ENCODE peak calls at places on chromosomes 11 and 22, in nine cellular contexts. One of them, this sample, is unnamed.

GRCh38 chr22:26502688-26503561 is 9.3 kb downstream of the TFIP11 start:
- DNase-seq in HT1080: peak
- DNase-seq in NCI-H2029 treated with DMSO at 0.1 percent for 48 hours: peak
- DNase-seq in A172: peak
- DNase-seq in DND-41: peak
- DNase-seq in K562: no peak
- DNase-seq in neural crest cell: peak
- DNase-seq in choroid plexus epithelial cell: peak
- DNase-seq in fibroblast of villous mesenchyme: peak
- DNase-seq in this sample: no peak

GRCh38 chr11:68164437-68164836 is 43.2 kb upstream of the CHKA start:
- DNase-seq in fibroblast of villous mesenchyme: no peak
- DNase-seq in HT1080: peak
- DNase-seq in NCI-H2029 treated with DMSO at 0.1 percent for 48 hours: no peak
- DNase-seq in DND-41: no peak
- DNase-seq in A172: peak
- DNase-seq in K562: no peak
- DNase-seq in choroid plexus epithelial cell: peak
- DNase-seq in neural crest cell: no peak
- DNase-seq in this sample: peak

GRCh38 chr11:58494096-58494495 is 13.8 kb downstream of the OR5B21 start:
- DNase-seq in fibroblast of villous mesenchyme: peak
- DNase-seq in NCI-H2029 treated with DMSO at 0.1 percent for 48 hours: no peak
- DNase-seq in K562: no peak
- DNase-seq in A172: no peak
- DNase-seq in choroid plexus epithelial cell: peak
- DNase-seq in HT1080: no peak
- DNase-seq in neural crest cell: no peak
- DNase-seq in DND-41: no peak
- DNase-seq in this sample: peak

GRCh38 chr11:45174168-45174835 is 27.9 kb downstream of the PRDM11 start:
- DNase-seq in NCI-H2029 treated with DMSO at 0.1 percent for 48 hours: no peak
- DNase-seq in K562: no peak
- DNase-seq in fibroblast of villous mesenchyme: no peak
- DNase-seq in choroid plexus epithelial cell: no peak
- DNase-seq in neural crest cell: no peak
- DNase-seq in A172: no peak
- DNase-seq in HT1080: no peak
- DNase-seq in DND-41: no peak
- DNase-seq in this sample: no peak

GRCh38 chr11:66852466-66853241 is 4.2 kb upstream of the LRFN4 start:
- DNase-seq in NCI-H2029 treated with DMSO at 0.1 percent for 48 hours: no peak
- DNase-seq in choroid plexus epithelial cell: no peak
- DNase-seq in DND-41: no peak
- DNase-seq in A172: no peak
- DNase-seq in fibroblast of villous mesenchyme: no peak
- DNase-seq in neural crest cell: no peak
- DNase-seq in K562: no peak
- DNase-seq in HT1080: no peak
- DNase-seq in this sample: no peak

GRCh38 chr11:81915045-81915444 is 818.6 kb downstream of the FAM181B start:
- DNase-seq in fibroblast of villous mesenchyme: no peak
- DNase-seq in choroid plexus epithelial cell: peak
- DNase-seq in DND-41: no peak
- DNase-seq in K562: no peak
- DNase-seq in NCI-H2029 treated with DMSO at 0.1 percent for 48 hours: no peak
- DNase-seq in A172: no peak
- DNase-seq in neural crest cell: no peak
- DNase-seq in HT1080: no peak
- DNase-seq in this sample: no peak

GRCh38 chr11:128599729-128600128 is 12.4 kb upstream of the ETS1 start:
- DNase-seq in neural crest cell: no peak
- DNase-seq in choroid plexus epithelial cell: peak
- DNase-seq in A172: no peak
- DNase-seq in K562: no peak
- DNase-seq in fibroblast of villous mesenchyme: peak
- DNase-seq in DND-41: no peak
- DNase-seq in NCI-H2029 treated with DMSO at 0.1 percent for 48 hours: no peak
- DNase-seq in HT1080: peak
- DNase-seq in this sample: no peak

GRCh38 chr11:64619811-64620285 is 28.8 kb downstream of the SLC22A12 start:
- DNase-seq in DND-41: peak
- DNase-seq in neural crest cell: no peak
- DNase-seq in A172: peak
- DNase-seq in K562: peak
- DNase-seq in HT1080: peak
- DNase-seq in fibroblast of villous mesenchyme: peak
- DNase-seq in choroid plexus epithelial cell: peak
- DNase-seq in NCI-H2029 treated with DMSO at 0.1 percent for 48 hours: no peak
- DNase-seq in this sample: peak

GRCh38 chr11:73478737-73479347 is 102.6 kb downstream of the RELT start:
- DNase-seq in HT1080: peak
- DNase-seq in fibroblast of villous mesenchyme: peak
- DNase-seq in NCI-H2029 treated with DMSO at 0.1 percent for 48 hours: no peak
- DNase-seq in K562: peak
- DNase-seq in choroid plexus epithelial cell: peak
- DNase-seq in A172: peak
- DNase-seq in neural crest cell: no peak
- DNase-seq in DND-41: peak
- DNase-seq in this sample: peak